ENCODE peak calls at places on chromosomes 12 and 14, in six cellular contexts. K, T, N, V, E and L are unnamed samples.

GRCh38 chr14:50955373-50956043 is 11.2 kb upstream of the PYGL start:
- DNase-seq in E (peak; percentile 84), T (no peak), N (no peak), K (peak; percentile 78), V (peak; percentile 78), L (no peak)

GRCh38 chr12:111347891-111348644 is 20.8 kb downstream of the PHETA1 start:
- DNase-seq in E (no peak), K (no peak), T (no peak), V (no peak), N (no peak), L (no peak)

GRCh38 chr14:99702115-99702514 is 18.0 kb downstream of the CYP46A1 start:
- DNase-seq in E (no peak), T (no peak), K (no peak), V (no peak), N (no peak), L (no peak)

GRCh38 chr12:41932470-41932991 is 212.1 kb downstream of the GXYLT1 start:
- DNase-seq in T (peak; percentile 81), N (peak; percentile 71), E (no peak), V (peak; percentile 64), K (peak; percentile 84), L (peak; percentile 12)

GRCh38 chr12:118103231-118103600 is 595 bp downstream of the VSIG10 start:
- DNase-seq in N (peak; percentile 14), V (no peak), K (peak; percentile 35), T (no peak), E (no peak), L (no peak)

GRCh38 chr12:90977224-90977623 is 22.2 kb upstream of the CCER1 start:
- DNase-seq in V (no peak), K (no peak), T (no peak), E (no peak), N (no peak), L (no peak)

GRCh38 chr14:98931911-98932310 is 340.1 kb downstream of the BCL11B start:
- DNase-seq in K (no peak), E (no peak), T (no peak), V (no peak), N (no peak), L (no peak)

GRCh38 chr12:58408516-58408915 is 467.1 kb downstream of the ATP23 start:
- DNase-seq in T (no peak), E (no peak), V (no peak), K (no peak), N (no peak), L (no peak)

GRCh38 chr12:107522692-107523477 is 162.7 kb upstream of the PWP1 start:
- DNase-seq in E (no peak), K (no peak), V (no peak), T (no peak), N (no peak), L (no peak)

GRCh38 chr12:124621296-124621660 is 53.9 kb upstream of the NCOR2 start:
- DNase-seq in V (peak; percentile 63), T (peak; percentile 88), K (peak; percentile 67), N (peak; percentile 61), E (no peak), L (no peak)

GRCh38 chr12:128549621-128550020 is 274.1 kb downstream of the SLC15A4 start:
- DNase-seq in K (no peak), E (no peak), N (no peak), T (no peak), V (no peak), L (no peak)

GRCh38 chr14:93989939-93990338 is 7.2 kb upstream of the CCDC197 start:
- DNase-seq in T (no peak), N (no peak), K (no peak), V (no peak), E (no peak), L (no peak)

GRCh38 chr12:91983935-91984334 is 161.7 kb downstream of the BTG1 start:
- DNase-seq in E (no peak), N (no peak), V (no peak), T (no peak), K (no peak), L (no peak)

GRCh38 chr14:23137221-23138172 is 18.4 kb upstream of the CEBPE start:
- DNase-seq in K (no peak), T (no peak), N (no peak), E (no peak), V (no peak), L (no peak)

GRCh38 chr14:76456200-76456599 is 80.3 kb downstream of the ESRRB start:
- DNase-seq in N (peak; percentile 47), K (no peak), T (no peak), E (no peak), V (peak; percentile 34), L (no peak)
- TF ChIP-seq CTCF in N (peak; percentile 65), K (peak; percentile 27), T (peak; percentile 13), E (peak; percentile 54), V (peak; percentile 52), L (peak; percentile 53)

GRCh38 chr12:53624453-53624852 is 1.7 kb downstream of the ATF7 start:
- DNase-seq in N (no peak), T (no peak), V (no peak), E (no peak), K (no peak), L (no peak)
- H3K4me3 ChIP-seq in N (peak overlapping the region; percentile 69), T (peak overlapping the region; percentile 63), V (peak overlapping the region; percentile 70), E (peak overlapping the region; percentile 69), K (peak overlapping the region; percentile 80), L (peak overlapping the region; percentile 95)

GRCh38 chr12:100738086-100738485 is 56.5 kb upstream of the ANO4 start:
- DNase-seq in K (no peak), T (no peak), E (no peak), N (no peak), V (no peak), L (no peak)

GRCh38 chr12:100737168-100737567 is 57.4 kb upstream of the ANO4 start:
- DNase-seq in V (no peak), K (no peak), N (no peak), E (no peak), T (no peak), L (no peak)

GRCh38 chr12:100733817-100734593 is 60.6 kb upstream of the ANO4 start:
- DNase-seq in E (no peak), K (no peak), N (no peak), T (no peak), V (no peak), L (no peak)
- TF ChIP-seq CTCF in E (peak; percentile 77), K (no peak), N (no peak), T (no peak), V (peak; percentile 59), L (peak; percentile 71)

DNA sequence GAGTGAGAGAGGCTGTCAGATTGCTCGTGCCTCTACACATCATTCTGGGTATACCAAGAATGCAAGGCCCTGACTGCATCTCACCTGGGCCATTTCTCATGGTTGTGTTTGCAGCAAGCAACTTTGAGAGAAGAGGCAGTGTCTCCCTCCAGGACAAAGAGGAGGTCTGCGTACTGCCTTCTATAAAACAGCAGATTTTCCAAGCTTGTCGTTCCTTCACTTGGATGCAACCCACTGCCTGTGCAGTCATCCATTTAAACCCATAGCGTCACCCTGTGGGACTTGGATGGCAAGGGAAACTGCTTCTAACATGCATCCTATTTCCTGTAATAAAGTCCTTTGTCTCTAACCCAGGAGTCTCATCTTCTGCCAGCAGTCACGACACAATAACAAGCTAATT is 1.3 kb downstream of the POMT2 start:
- DNase-seq in N (no peak), K (no peak), E (no peak), V (no peak), T (no peak), L (no peak)
- H3K4me3 ChIP-seq in N (no peak overlapping the region), K (no peak overlapping the region), E (peak overlapping the region; percentile 84), V (peak overlapping the region; percentile 72), T (no peak overlapping the region), L (no peak overlapping the region)

GRCh38 chr12:131836193-131836592 is 8.0 kb downstream of the MMP17 start:
- DNase-seq in V (no peak), T (no peak), E (no peak), K (no peak), N (no peak), L (no peak)
- TF ChIP-seq CTCF in V (peak; percentile 46), T (no peak), E (peak; percentile 48), K (no peak), N (peak; percentile 59), L (peak; percentile 62)

GRCh38 chr12:113155060-113155459 is 5.5 kb downstream of the CFAP73 start:
- DNase-seq in N (no peak), K (no peak), T (no peak), V (no peak), E (no peak), L (no peak)

GRCh38 chr12:113152835-113153814 is 3.6 kb downstream of the CFAP73 start:
- DNase-seq in T (peak; percentile 74), N (peak; percentile 45), E (peak; percentile 30), K (peak; percentile 79), V (peak; percentile 77), L (no peak)

GRCh38 chr12:113154351-113154973 is 4.9 kb downstream of the CFAP73 start:
- DNase-seq in V (no peak), N (no peak), E (no peak), K (no peak), T (no peak), L (no peak)

GRCh38 chr12:113151655-113152054 is 2.1 kb downstream of the CFAP73 start:
- DNase-seq in V (no peak), N (no peak), E (no peak), T (no peak), K (no peak), L (no peak)

GRCh38 chr12:113152196-113152834 is 2.8 kb downstream of the CFAP73 start:
- DNase-seq in T (no peak), E (no peak), N (no peak), K (no peak), V (no peak), L (no peak)
- H3K4me3 ChIP-seq in T (peak overlapping the region; percentile 44), E (no peak overlapping the region), N (peak overlapping the region; percentile 50), K (peak overlapping the region; percentile 20), V (peak overlapping the region; percentile 54), L (no peak overlapping the region)